ENCODE peak calls at places on chromosomes 13 and 19, in seven cellular contexts. P, Y, V, A, Q, U and T are unnamed samples. For H3K4me1, the result is how much of the 10 kb centered on the place peaks cover.

GRCh38 chr13:47463726-47464125 is 537.3 kb downstream of the SUCLA2 start:
- DNase-seq in P (peak), Y (no peak), V (peak), A (no peak), Q (no peak), U (no peak), T (no peak)

GRCh38 chr13:72536668-72537399 is 190.6 kb downstream of the MZT1 start:
- DNase-seq in P (peak), Y (no peak), V (peak), A (no peak), Q (no peak), U (no peak), T (no peak)

GRCh38 chr13:19890030-19890429 is 26.6 kb upstream of the ZMYM5 start:
- DNase-seq in P (no peak), Y (no peak), V (no peak), A (no peak), Q (no peak), U (no peak), T (no peak)

GRCh38 chr13:60619461-60619860 is 222.4 kb downstream of the TDRD3 start:
- DNase-seq in P (no peak), Y (no peak), V (no peak), A (no peak), Q (no peak), U (no peak), T (no peak)

GRCh38 chr19:56654151-56654550 is 11.2 kb downstream of the SMIM17 start:
- DNase-seq in P (no peak), Y (no peak), V (no peak), A (no peak), Q (no peak), U (no peak), T (no peak)

GRCh38 chr13:97141564-97142005 is 80.5 kb upstream of the MBNL2 start:
- DNase-seq in P (peak), Y (peak), V (peak), A (no peak), Q (peak), U (peak), T (peak)

GRCh38 chr13:40076765-40077362 is 421.4 kb downstream of the COG6 start:
- DNase-seq in P (no peak), Y (no peak), V (no peak), A (no peak), Q (no peak), U (peak), T (peak)

GRCh38 chr19:676343-677105 is at the start of gene FSTL3:
- DNase-seq in P (peak), Y (no peak), V (peak), A (no peak), Q (peak), U (peak), T (no peak)

GRCh38 chr13:112562786-112563383 is 25.1 kb downstream of the TUBGCP3 start:
- DNase-seq in P (no peak), Y (no peak), V (no peak), A (no peak), Q (no peak), U (no peak), T (no peak)

GRCh38 chr13:50283017-50283416 is 267.8 kb downstream of the KCNRG start:
- DNase-seq in P (no peak), Y (no peak), V (no peak), A (no peak), Q (no peak), U (no peak), T (no peak)

GRCh38 chr19:29665215-29665825 is at the start of gene PLEKHF1:
- DNase-seq in P (peak), Y (peak), V (peak), A (peak), Q (peak), U (peak), T (peak)

GRCh38 chr19:24040621-24041020 is 46.4 kb upstream of the ZNF254 start:
- DNase-seq in P (no peak), Y (no peak), V (no peak), A (no peak), Q (no peak), U (no peak), T (no peak)

GRCh38 chr13:45879666-45880065 is 28.1 kb upstream of the SIAH3 start:
- DNase-seq in P (no peak), Y (peak), V (no peak), A (peak), Q (peak), U (peak), T (no peak)

GRCh38 chr19:56837004-56837403 is 3.5 kb downstream of the PEG3 start:
- DNase-seq in P (no peak), Y (peak), V (no peak), A (no peak), Q (no peak), U (no peak), T (no peak)

GRCh38 chr13:42651936-42652641 is 78.1 kb downstream of the TNFSF11 start:
- DNase-seq in P (no peak), Y (no peak), V (no peak), A (no peak), Q (no peak), U (no peak), T (no peak)

GRCh38 chr19:28558783-28559182 is 654.2 kb downstream of the UQCRFS1 start:
- DNase-seq in P (no peak), Y (no peak), V (no peak), A (no peak), Q (no peak), U (no peak), T (no peak)

GRCh38 chr19:2302319-2303208 is 5.4 kb downstream of the LINGO3 start:
- DNase-seq in P (peak), Y (peak), V (peak), A (peak), Q (no peak), U (no peak), T (no peak)

GRCh38 chr19:34300380-34300779 is 46.0 kb downstream of the GARRE1 start:
- DNase-seq in P (no peak), Y (no peak), V (no peak), A (no peak), Q (no peak), U (no peak), T (no peak)

GRCh38 chr19:6730153-6730804 is 7.1 kb downstream of the GPR108 start:
- DNase-seq in P (no peak), Y (peak), V (no peak), A (no peak), Q (peak), U (no peak), T (no peak)

GRCh38 chr13:26074706-26075105 is 22.9 kb upstream of the SHISA2 start:
- DNase-seq in P (no peak), Y (no peak), V (peak), A (no peak), Q (no peak), U (peak), T (peak)

GRCh38 chr19:30691767-30692516 is 319.8 kb downstream of the ZNF536 start:
- DNase-seq in P (peak), Y (no peak), V (peak), A (no peak), Q (no peak), U (no peak), T (no peak)

GRCh38 chr13:35631666-35632065 is 155.2 kb upstream of the MAB21L1 start:
- DNase-seq in P (no peak), Y (no peak), V (no peak), A (no peak), Q (no peak), U (no peak), T (no peak)

GRCh38 chr13:109146912-109147624 is 517.7 kb downstream of the MYO16 start:
- DNase-seq in P (peak), Y (no peak), V (peak), A (no peak), Q (no peak), U (peak), T (peak)

GRCh38 chr13:99442273-99442895 is 58.9 kb upstream of the TM9SF2 start:
- DNase-seq in P (peak), Y (peak), V (peak), A (no peak), Q (no peak), U (peak), T (peak)

GRCh38 chr13:42832341-42833153 is 51.2 kb downstream of the FAM216B start:
- DNase-seq in P (peak), Y (peak), V (peak), A (no peak), Q (peak), U (peak), T (no peak)

GRCh38 chr19:719636-720377 is 11.1 kb downstream of the PALM start:
- DNase-seq in P (no peak), Y (no peak), V (no peak), A (no peak), Q (peak), U (no peak), T (no peak)

GRCh38 chr19:7132054-7132453 is 62.6 kb downstream of the ZNF557 start:
- DNase-seq in P (no peak), Y (no peak), V (no peak), A (no peak), Q (no peak), U (no peak), T (no peak)

GRCh38 chr19:40433391-40434216 is 7.8 kb upstream of the SERTAD1 start:
- DNase-seq in P (peak), Y (peak), V (peak), A (peak), Q (peak), U (peak), T (peak)

GRCh38 chr19:55486971-55487883 is 1.0 kb upstream of the SSC5D start:
- DNase-seq in P (peak), Y (no peak), V (peak), A (peak), Q (peak), U (peak), T (peak)

GRCh38 chr19:5042556-5042955 is 73.6 kb downstream of the KDM4B start:
- DNase-seq in P (no peak), Y (no peak), V (no peak), A (no peak), Q (no peak), U (no peak), T (no peak)

GRCh38 chr19:15498910-15499309 is 9.4 kb upstream of the CYP4F22 start:
- DNase-seq in P (no peak), Y (no peak), V (no peak), A (no peak), Q (no peak), U (no peak), T (no peak)

GRCh38 chr19:33291623-33292534 is 10.5 kb downstream of the CEBPA start:
- DNase-seq in P (no peak), Y (no peak), V (no peak), A (no peak), Q (no peak), U (no peak), T (no peak)
- H3K4me1 ChIP-seq in P (under half), Y (under half), V (under half), A (under half), Q (under half), U (under half), T (under half)

GRCh38 chr19:41771410-41771809 is 16.1 kb downstream of the CEACAM6 start:
- DNase-seq in P (no peak), Y (no peak), V (no peak), A (no peak), Q (no peak), U (no peak), T (no peak)
- TF ChIP-seq CTCF in P (no peak), Y (no peak), V (no peak), A (no peak), Q (no peak), U (no peak), T (no peak)

GRCh38 chr13:66359910-66360552 is 870.1 kb downstream of the PCDH9 start:
- DNase-seq in P (no peak), Y (no peak), V (no peak), A (no peak), Q (no peak), U (no peak), T (no peak)
- H3K27ac ChIP-seq in P (no peak), Y (no peak), V (no peak), A (no peak), Q (no peak), U (no peak), T (no peak)

GRCh38 chr19:14383556-14383897 is 2.3 kb downstream of the ADGRE5 start:
- DNase-seq in P (peak), Y (no peak), V (peak), A (peak), Q (no peak), U (no peak), T (no peak)
- H3K4me1 ChIP-seq in P (under half), Y (under half), V (under half), A (half or more), Q (under half), U (under half), T (under half)

DNA sequence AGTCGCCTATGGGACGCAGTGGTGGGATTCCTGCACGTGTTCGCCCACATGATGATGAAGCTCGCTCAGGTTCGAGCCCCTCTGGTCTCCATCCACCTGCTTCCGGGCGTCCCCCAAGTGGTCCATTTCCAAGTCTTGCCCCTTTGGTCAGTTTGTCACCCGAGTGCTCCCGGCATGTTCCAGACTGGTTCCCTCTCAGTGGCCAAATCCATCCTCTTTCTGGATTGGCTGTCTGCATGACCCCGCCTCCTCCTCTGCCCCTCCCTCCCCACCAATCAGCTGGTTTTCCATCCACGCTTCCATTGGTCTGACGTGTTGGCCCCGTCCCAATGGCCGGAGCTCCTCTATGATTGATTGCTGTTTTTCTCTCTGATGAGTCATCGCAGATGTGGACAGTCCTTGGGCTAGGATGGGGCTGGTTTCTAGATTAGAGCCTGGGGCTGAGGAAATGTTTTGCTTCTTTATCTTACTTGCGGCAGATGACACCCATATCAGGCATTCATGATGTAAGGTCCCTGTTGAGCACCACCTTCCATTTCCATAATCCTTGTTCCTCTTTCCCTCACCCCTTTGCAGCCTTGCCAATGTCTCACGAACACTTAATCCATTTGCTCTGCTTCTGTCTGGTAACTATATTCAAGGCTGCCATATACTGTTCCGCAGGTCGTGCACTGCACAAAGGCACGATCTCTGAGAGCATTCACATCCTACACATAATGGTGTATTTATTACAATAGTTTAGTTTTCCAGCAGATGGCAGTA is 73.8 kb downstream of the MAP4K1 start:
- DNase-seq in P (peak), Y (peak), V (peak), A (peak), Q (peak), U (peak), T (peak)
- TF ChIP-seq CTCF in P (no peak), Y (peak), V (no peak), A (peak), Q (peak), U (peak), T (peak)